ENCODE peak calls at places on chromosomes 12 and 14, in ten cellular contexts. One of them, this sample, is unnamed.

GRCh38 chr12:77577756-77578155 is 252.9 kb upstream of the NAV3 start:
- DNase-seq in left cardiac atrium: no peak
- DNase-seq in stimulated activated CD4-positive, alpha-beta T cell treated with anti-CD3 and anti-CD28 coated beads, TNF-alpha, amount 100 ng/mL, for 1 hour: no peak
- DNase-seq in foreskin fibroblast: peak; percentile 53
- DNase-seq in T-helper 17 cell: no peak
- DNase-seq in NCI-H69: no peak
- DNase-seq in NCI-H345: no peak
- DNase-seq in MV-4-11: no peak
- DNase-seq in M059J: peak; percentile 15
- DNase-seq in T-helper 9 cell: no peak
- DNase-seq in this sample: no peak

GRCh38 chr12:13093191-13093849 is 10.1 kb downstream of the GSG1 start:
- DNase-seq in left cardiac atrium: no peak
- DNase-seq in stimulated activated CD4-positive, alpha-beta T cell treated with anti-CD3 and anti-CD28 coated beads, TNF-alpha, amount 100 ng/mL, for 1 hour: no peak
- DNase-seq in foreskin fibroblast: peak; percentile 77
- DNase-seq in T-helper 17 cell: no peak
- DNase-seq in NCI-H69: no peak
- DNase-seq in NCI-H345: no peak
- DNase-seq in MV-4-11: no peak
- DNase-seq in M059J: peak; percentile 58
- DNase-seq in T-helper 9 cell: no peak
- DNase-seq in this sample: no peak

GRCh38 chr14:29529418-29529817 is 398.2 kb downstream of the PRKD1 start:
- DNase-seq in left cardiac atrium: no peak
- DNase-seq in stimulated activated CD4-positive, alpha-beta T cell treated with anti-CD3 and anti-CD28 coated beads, TNF-alpha, amount 100 ng/mL, for 1 hour: no peak
- DNase-seq in foreskin fibroblast: peak; percentile 18
- DNase-seq in T-helper 17 cell: no peak
- DNase-seq in NCI-H69: peak; percentile 89
- DNase-seq in NCI-H345: peak; percentile 13
- DNase-seq in MV-4-11: no peak
- DNase-seq in M059J: no peak
- DNase-seq in T-helper 9 cell: no peak
- DNase-seq in this sample: no peak

GRCh38 chr14:59244581-59244980 is 56.1 kb downstream of the DAAM1 start:
- DNase-seq in left cardiac atrium: no peak
- DNase-seq in stimulated activated CD4-positive, alpha-beta T cell treated with anti-CD3 and anti-CD28 coated beads, TNF-alpha, amount 100 ng/mL, for 1 hour: no peak
- DNase-seq in foreskin fibroblast: no peak
- DNase-seq in T-helper 17 cell: no peak
- DNase-seq in NCI-H69: no peak
- DNase-seq in NCI-H345: no peak
- DNase-seq in MV-4-11: no peak
- DNase-seq in M059J: no peak
- DNase-seq in T-helper 9 cell: no peak
- DNase-seq in this sample: no peak

GRCh38 chr14:75689012-75689411 is 28.0 kb downstream of the TTLL5 start:
- DNase-seq in left cardiac atrium: peak; percentile 45
- DNase-seq in stimulated activated CD4-positive, alpha-beta T cell treated with anti-CD3 and anti-CD28 coated beads, TNF-alpha, amount 100 ng/mL, for 1 hour: no peak
- DNase-seq in foreskin fibroblast: peak; percentile 50
- DNase-seq in T-helper 17 cell: no peak
- DNase-seq in NCI-H69: no peak
- DNase-seq in NCI-H345: no peak
- DNase-seq in MV-4-11: no peak
- DNase-seq in M059J: no peak
- DNase-seq in T-helper 9 cell: no peak
- DNase-seq in this sample: peak; percentile 37

GRCh38 chr12:111185889-111186227 is 183.0 kb downstream of the PHETA1 start:
- DNase-seq in left cardiac atrium: no peak
- DNase-seq in stimulated activated CD4-positive, alpha-beta T cell treated with anti-CD3 and anti-CD28 coated beads, TNF-alpha, amount 100 ng/mL, for 1 hour: no peak
- DNase-seq in foreskin fibroblast: no peak
- DNase-seq in T-helper 17 cell: no peak
- DNase-seq in NCI-H69: no peak
- DNase-seq in NCI-H345: no peak
- DNase-seq in MV-4-11: no peak
- DNase-seq in M059J: no peak
- DNase-seq in T-helper 9 cell: no peak
- DNase-seq in this sample: no peak

GRCh38 chr14:74615735-74616134 is 3.7 kb upstream of the LTBP2 start:
- DNase-seq in left cardiac atrium: no peak
- DNase-seq in stimulated activated CD4-positive, alpha-beta T cell treated with anti-CD3 and anti-CD28 coated beads, TNF-alpha, amount 100 ng/mL, for 1 hour: no peak
- DNase-seq in foreskin fibroblast: no peak
- DNase-seq in T-helper 17 cell: no peak
- DNase-seq in NCI-H69: no peak
- DNase-seq in NCI-H345: no peak
- DNase-seq in MV-4-11: no peak
- DNase-seq in M059J: no peak
- DNase-seq in T-helper 9 cell: no peak
- DNase-seq in this sample: no peak

GRCh38 chr14:25042362-25043299 is 7.3 kb downstream of the STXBP6 start:
- DNase-seq in left cardiac atrium: peak; percentile 31
- DNase-seq in stimulated activated CD4-positive, alpha-beta T cell treated with anti-CD3 and anti-CD28 coated beads, TNF-alpha, amount 100 ng/mL, for 1 hour: no peak
- DNase-seq in foreskin fibroblast: peak; percentile 77
- DNase-seq in T-helper 17 cell: no peak
- DNase-seq in NCI-H69: peak; percentile 63
- DNase-seq in NCI-H345: peak; percentile 26
- DNase-seq in MV-4-11: peak; percentile 1
- DNase-seq in M059J: peak; percentile 3
- DNase-seq in T-helper 9 cell: no peak
- DNase-seq in this sample: no peak

GRCh38 chr12:11805680-11806079 is 156.2 kb downstream of the ETV6 start:
- DNase-seq in left cardiac atrium: no peak
- DNase-seq in stimulated activated CD4-positive, alpha-beta T cell treated with anti-CD3 and anti-CD28 coated beads, TNF-alpha, amount 100 ng/mL, for 1 hour: no peak
- DNase-seq in foreskin fibroblast: no peak
- DNase-seq in T-helper 17 cell: no peak
- DNase-seq in NCI-H69: peak; percentile 49
- DNase-seq in NCI-H345: peak; percentile 29
- DNase-seq in MV-4-11: no peak
- DNase-seq in M059J: no peak
- DNase-seq in T-helper 9 cell: no peak
- DNase-seq in this sample: no peak

GRCh38 chr12:105783983-105784947 is 354.5 kb downstream of the NUAK1 start:
- DNase-seq in left cardiac atrium: no peak
- DNase-seq in stimulated activated CD4-positive, alpha-beta T cell treated with anti-CD3 and anti-CD28 coated beads, TNF-alpha, amount 100 ng/mL, for 1 hour: no peak
- DNase-seq in foreskin fibroblast: no peak
- DNase-seq in T-helper 17 cell: no peak
- DNase-seq in NCI-H69: no peak
- DNase-seq in NCI-H345: no peak
- DNase-seq in MV-4-11: peak; percentile 73
- DNase-seq in M059J: no peak
- DNase-seq in T-helper 9 cell: no peak
- DNase-seq in this sample: no peak

GRCh38 chr12:98725481-98726247 is 80.6 kb downstream of the APAF1 start:
- DNase-seq in left cardiac atrium: no peak
- DNase-seq in stimulated activated CD4-positive, alpha-beta T cell treated with anti-CD3 and anti-CD28 coated beads, TNF-alpha, amount 100 ng/mL, for 1 hour: no peak
- DNase-seq in foreskin fibroblast: peak; percentile 85
- DNase-seq in T-helper 17 cell: no peak
- DNase-seq in NCI-H69: peak; percentile 74
- DNase-seq in NCI-H345: peak; percentile 43
- DNase-seq in MV-4-11: peak; percentile 47
- DNase-seq in M059J: peak; percentile 64
- DNase-seq in T-helper 9 cell: no peak
- DNase-seq in this sample: no peak

This sample was measured in left ventricle myocardium inferior.